ENCODE peak calls at places on chromosomes 4 and X, in ten cellular contexts. E is CD4-positive, alpha-beta T cell; O is kidney; S is lung; G is MM.1S; K is CD8-positive, alpha-beta T cell; T is colonic mucosa; H is left lung; M is right cardiac atrium; Q is adipocyte. N is an unnamed sample. For H3K9me3, the result is how much of the 10 kb centered on the place peaks cover.

GRCh38 chr4:90597927-90598326 is 470.7 kb downstream of the CCSER1 start:
- DNase-seq in T (no peak), G (no peak), M (no peak), S (no peak), O (no peak), K (no peak), H (no peak), E (no peak), Q (no peak), N (no peak)

GRCh38 chrX:110210417-110211139 is 107.3 kb downstream of the AMMECR1 start:
- DNase-seq in Q (peak), K (no peak), M (no peak), S (no peak), G (no peak), T (no peak), E (no peak), H (no peak), O (no peak), N (no peak)

GRCh38 chr4:8012517-8012916 is 72.9 kb upstream of the AFAP1 start:
- DNase-seq in O (no peak), S (no peak), T (no peak), M (no peak), H (no peak), K (no peak), G (no peak), E (no peak), Q (no peak), N (no peak)

GRCh38 chr4:181566490-181566889 is 676.7 kb upstream of the TENM3 start:
- DNase-seq in T (no peak), K (no peak), G (no peak), O (no peak), E (no peak), H (no peak), S (no peak), M (no peak), Q (peak), N (no peak)

GRCh38 chr4:146343776-146344175 is 129.4 kb downstream of the REELD1 start:
- DNase-seq in E (no peak), O (no peak), Q (no peak), H (no peak), K (no peak), G (no peak), M (no peak), T (no peak), S (no peak), N (no peak)

GRCh38 chrX:101081257-101081656 is 2.6 kb downstream of the TMEM35A start:
- DNase-seq in E (no peak), M (no peak), Q (no peak), S (no peak), G (no peak), H (no peak), T (no peak), O (no peak), K (no peak), N (no peak)

GRCh38 chrX:71998836-71999509 is 88.3 kb downstream of the NHSL2 start:
- DNase-seq in E (no peak), Q (peak), H (no peak), S (no peak), K (peak), G (peak), O (no peak), T (no peak), M (no peak), N (no peak)

GRCh38 chrX:35115205-35115604 is 172.6 kb downstream of the FAM47B start:
- DNase-seq in Q (peak), O (no peak), G (no peak), T (no peak), E (no peak), M (no peak), H (no peak), K (no peak), S (no peak), N (no peak)

GRCh38 chrX:94775640-94776039 is 1101.6 kb downstream of the FAM133A start:
- DNase-seq in S (no peak), K (no peak), O (no peak), H (no peak), M (no peak), Q (no peak), E (no peak), G (no peak), T (no peak), N (no peak)

GRCh38 chr4:48030470-48030869 is 13.9 kb downstream of the NIPAL1 start:
- DNase-seq in H (no peak), K (no peak), G (no peak), Q (peak), M (no peak), O (no peak), T (no peak), S (no peak), E (no peak), N (no peak)

GRCh38 chrX:111095974-111096870 is at the start of gene PAK3:
- DNase-seq in S (no peak), T (peak), G (peak), H (peak), E (no peak), Q (peak), O (peak), M (peak), K (no peak), N (peak)

GRCh38 chrX:95290455-95290854 is 1394.2 kb upstream of the DIAPH2 start:
- DNase-seq in H (no peak), G (no peak), T (no peak), K (no peak), S (no peak), E (no peak), Q (no peak), O (no peak), M (no peak), N (no peak)

GRCh38 chrX:16559206-16559619 is 90.7 kb upstream of the S100G start:
- DNase-seq in G (no peak), T (no peak), M (no peak), S (no peak), Q (peak), O (no peak), K (no peak), H (no peak), E (no peak), N (no peak)

GRCh38 chr4:113645771-113646455 is 115.6 kb downstream of the CAMK2D start:
- DNase-seq in O (no peak), H (no peak), Q (no peak), E (no peak), T (peak), K (no peak), S (peak), G (no peak), M (no peak), N (no peak)

GRCh38 chr4:153785830-153786721 is 2.8 kb downstream of the SFRP2 start:
- DNase-seq in K (no peak), E (no peak), T (no peak), H (no peak), M (no peak), Q (peak), G (peak), O (no peak), S (no peak), N (no peak)

GRCh38 chr4:104983615-104984179 is 163.0 kb upstream of the TET2 start:
- DNase-seq in H (no peak), K (no peak), S (no peak), T (no peak), O (no peak), E (no peak), M (no peak), G (no peak), Q (no peak), N (no peak)

GRCh38 chr4:146330392-146330791 is 116.1 kb downstream of the REELD1 start:
- DNase-seq in M (no peak), T (no peak), S (no peak), E (no peak), Q (peak), O (no peak), H (no peak), G (no peak), K (no peak), N (no peak)

GRCh38 chrX:356385-357034 is 30.2 kb downstream of the PPP2R3B start:
- DNase-seq in S (no peak), E (no peak), Q (peak), G (no peak), M (peak), K (no peak), H (peak), O (peak), T (no peak), N (no peak)

DNA sequence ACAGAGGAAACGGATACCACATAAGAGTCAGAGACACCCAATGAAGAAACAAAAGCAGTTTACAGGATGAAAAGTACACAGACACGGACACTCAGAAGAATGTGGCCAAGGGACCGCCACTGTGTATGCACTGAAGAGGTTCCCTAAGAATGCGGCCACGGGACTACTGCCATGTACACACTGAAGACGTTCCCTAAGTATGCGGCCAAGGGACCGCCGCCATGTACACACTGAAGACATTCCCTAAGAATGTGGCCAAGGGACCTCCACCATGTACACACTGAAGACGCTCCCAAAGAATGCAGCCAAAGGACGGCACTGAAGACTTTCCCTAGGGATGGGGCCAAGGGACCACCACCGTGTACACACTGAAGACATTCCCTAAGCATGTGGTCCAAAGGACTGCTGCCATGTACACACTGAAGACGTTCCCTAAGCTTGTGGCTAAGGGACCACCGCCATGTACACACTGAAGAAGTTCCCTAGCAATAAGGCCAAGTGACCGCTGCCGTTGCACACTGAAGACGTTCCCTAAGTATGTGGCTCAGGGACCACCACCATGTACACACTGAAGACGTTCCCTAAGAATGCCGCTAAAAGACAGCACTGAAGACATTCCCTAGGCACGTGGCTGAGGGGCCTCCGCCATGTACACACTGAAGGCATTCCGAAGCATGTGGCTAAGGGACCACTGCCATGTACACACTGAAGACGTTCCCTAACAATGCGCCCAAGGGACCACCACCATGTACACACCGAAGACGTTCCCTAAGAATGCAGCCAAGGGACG is 32.2 kb downstream of the DHRSX start:
- DNase-seq in S (no peak), M (peak), H (no peak), K (no peak), T (no peak), O (no peak), E (no peak), G (no peak), Q (no peak), N (no peak)
- H3K9me3 ChIP-seq in S (under half), M (under half), H (under half), K (under half), T (under half), O (under half), E (under half), G (under half), Q (under half), N (under half)

DNA sequence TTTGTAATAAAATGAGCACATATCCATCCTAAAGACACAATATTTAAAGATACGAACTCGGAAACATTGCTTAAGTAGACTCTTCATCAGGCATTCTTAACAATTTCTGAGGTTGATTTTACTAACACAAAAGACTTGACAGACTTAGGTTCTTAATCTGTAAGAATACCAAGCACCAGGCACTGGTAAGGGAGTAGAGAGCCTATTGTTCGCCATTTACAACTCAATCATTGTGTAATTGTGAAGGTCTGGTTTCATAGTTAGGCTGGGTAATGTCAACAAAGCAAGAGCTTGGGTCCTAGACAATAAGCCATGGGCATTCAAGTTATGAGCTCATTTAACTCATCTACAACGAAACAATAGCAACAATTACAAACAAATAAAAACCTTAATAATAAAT is 664.2 kb upstream of the PCDH7 start:
- DNase-seq in K (no peak), O (no peak), T (no peak), M (no peak), E (no peak), S (no peak), H (no peak), Q (no peak), G (no peak), N (no peak)
- H3K9me3 ChIP-seq in K (under half), O (under half), T (under half), M (under half), E (under half), S (under half), H (under half), Q (under half), G (under half), N (under half)

GRCh38 chrX:154466036-154466435 is 8.0 kb downstream of the PLXNA3 start:
- DNase-seq in S (no peak), H (no peak), M (no peak), E (no peak), G (no peak), Q (no peak), K (no peak), T (no peak), O (peak), N (no peak)

GRCh38 chrX:154467556-154467955 is 9.5 kb downstream of the PLXNA3 start:
- DNase-seq in E (no peak), M (peak), O (no peak), H (no peak), S (no peak), G (no peak), T (no peak), K (no peak), Q (no peak), N (no peak)

GRCh38 chrX:154468217-154468616 is 10.1 kb downstream of the PLXNA3 start:
- DNase-seq in K (no peak), E (no peak), T (no peak), O (no peak), Q (no peak), S (no peak), M (no peak), G (no peak), H (no peak), N (no peak)

GRCh38 chrX:154465601-154466000 is 7.5 kb downstream of the PLXNA3 start:
- DNase-seq in K (no peak), Q (no peak), O (no peak), T (no peak), H (no peak), M (peak), S (no peak), E (no peak), G (no peak), N (no peak)

DNA sequence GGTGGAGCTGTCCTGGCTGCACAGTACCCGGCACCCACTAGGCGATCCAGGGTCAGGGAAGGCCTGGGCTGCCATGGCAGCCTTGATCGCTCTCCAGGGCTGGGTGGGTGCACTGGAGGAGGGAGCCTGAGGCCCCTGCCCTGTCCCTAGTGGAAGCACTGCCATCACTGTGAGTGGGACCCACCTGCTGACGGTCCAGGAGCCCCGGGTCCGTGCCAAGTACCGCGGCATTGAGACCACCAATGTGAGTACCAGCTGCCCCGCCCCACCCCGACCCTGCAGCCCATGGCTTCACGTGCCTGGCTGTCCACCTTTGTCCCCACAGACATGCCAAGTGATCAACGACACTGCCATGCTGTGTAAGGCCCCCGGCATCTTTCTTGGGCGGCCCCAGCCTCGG is 8.8 kb downstream of the PLXNA3 start:
- DNase-seq in T (no peak), S (no peak), G (no peak), M (no peak), H (no peak), Q (no peak), E (no peak), O (peak), K (no peak), N (no peak)
- H3K9me3 ChIP-seq in T (under half), S (under half), G (under half), M (under half), H (under half), Q (under half), E (under half), O (under half), K (under half), N (under half)

GRCh38 chrX:56618250-56618649 is 54.8 kb downstream of the UBQLN2 start:
- DNase-seq in E (no peak), S (no peak), O (no peak), G (no peak), Q (no peak), T (no peak), H (no peak), K (no peak), M (no peak), N (no peak)
- H3K9me3 ChIP-seq in E (under half), S (under half), O (under half), G (under half), Q (under half), T (under half), H (under half), K (under half), M (under half), N (under half)

DNA sequence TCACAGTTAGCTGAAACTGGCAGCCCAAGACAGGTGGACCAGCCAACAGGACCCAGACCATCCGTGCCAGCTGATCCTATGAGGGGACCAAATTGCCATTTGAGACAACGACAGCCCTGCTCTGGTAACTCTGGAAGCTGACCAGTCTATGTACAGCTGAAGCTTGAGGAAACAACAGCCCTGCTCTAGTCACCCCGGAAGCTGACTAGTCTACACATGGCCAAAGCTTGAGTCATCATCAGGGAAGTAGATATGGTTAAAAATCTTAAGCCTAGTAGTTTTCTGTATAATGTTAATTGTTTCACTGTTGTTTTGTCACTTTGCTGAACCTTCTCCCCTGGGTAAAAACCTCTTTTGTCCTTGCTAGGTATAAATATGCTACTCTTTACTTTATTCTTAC is 905.4 kb upstream of the NDST4 start:
- DNase-seq in G (no peak), T (no peak), Q (no peak), E (no peak), S (no peak), H (no peak), K (no peak), O (no peak), M (no peak), N (no peak)
- H3K9me3 ChIP-seq in G (under half), T (under half), Q (under half), E (half or more), S (under half), H (half or more), K (under half), O (under half), M (under half), N (under half)

GRCh38 chr4:14515556-14515955 is 486.7 kb upstream of the CPEB2 start:
- DNase-seq in E (no peak), Q (no peak), K (no peak), T (no peak), G (no peak), M (no peak), S (no peak), O (no peak), H (no peak), N (no peak)
- H3K9me3 ChIP-seq in E (under half), Q (under half), K (under half), T (under half), G (under half), M (under half), S (under half), O (under half), H (under half), N (under half)

GRCh38 chr4:155120536-155120935 is 87.9 kb upstream of the NPY2R start:
- DNase-seq in Q (no peak), S (no peak), G (no peak), K (no peak), T (no peak), M (no peak), O (no peak), E (no peak), H (no peak), N (no peak)

GRCh38 chr4:155122382-155122781 is 86.1 kb upstream of the NPY2R start:
- DNase-seq in H (no peak), K (no peak), Q (peak), G (no peak), E (no peak), S (no peak), T (no peak), M (no peak), O (no peak), N (no peak)

GRCh38 chr4:155119006-155119405 is 89.4 kb upstream of the NPY2R start:
- DNase-seq in Q (no peak), O (no peak), T (no peak), K (no peak), H (no peak), E (no peak), S (no peak), G (no peak), M (no peak), N (no peak)
- H3K9me3 ChIP-seq in Q (under half), O (under half), T (under half), K (under half), H (under half), E (under half), S (under half), G (under half), M (under half), N (under half)

GRCh38 chrX:112863850-112864249 is 23.2 kb upstream of the AMOT start:
- DNase-seq in H (no peak), O (no peak), K (no peak), Q (peak), S (no peak), G (no peak), E (no peak), M (no peak), T (no peak), N (no peak)
- H3K9me3 ChIP-seq in H (under half), O (under half), K (under half), Q (under half), S (under half), G (under half), E (under half), M (under half), T (under half), N (under half)

GRCh38 chrX:58051346-58051745 is 141.1 kb upstream of the ZXDA start:
- DNase-seq in Q (no peak), G (no peak), M (no peak), K (no peak), T (no peak), H (no peak), E (no peak), O (no peak), S (no peak), N (no peak)
- H3K9me3 ChIP-seq in Q (under half), G (under half), M (under half), K (under half), T (under half), H (under half), E (under half), O (under half), S (under half), N (under half)

N was measured in T-helper 17 cell.